ENCODE peak calls at places on chromosomes 5 and 9, in seven cellular contexts. Z, A, M, B, Q, O and C are unnamed samples.

GRCh38 chr5:17315710-17316221 is 98.3 kb downstream of the BASP1 start:
- DNase-seq in Z (no peak), A (peak), M (no peak), B (no peak), Q (peak), O (peak), C (peak)

GRCh38 chr5:54553659-54554207 is 36.2 kb downstream of the SNX18 start:
- DNase-seq in Z (no peak), A (no peak), M (no peak), B (no peak), Q (no peak), O (no peak), C (no peak)

GRCh38 chr5:146948666-146949065 is 70.1 kb upstream of the PPP2R2B start:
- DNase-seq in Z (no peak), A (no peak), M (no peak), B (no peak), Q (no peak), O (no peak), C (no peak)

GRCh38 chr9:17958363-17958762 is 379.5 kb downstream of the SH3GL2 start:
- DNase-seq in Z (no peak), A (no peak), M (no peak), B (no peak), Q (no peak), O (no peak), C (no peak)

GRCh38 chr5:31987985-31988710 is 186.0 kb downstream of the GOLPH3 start:
- DNase-seq in Z (no peak), A (peak), M (peak), B (peak), Q (peak), O (peak), C (no peak)

GRCh38 chr9:100427366-100428263 is 672 bp downstream of the MSANTD3 start:
- DNase-seq in Z (peak), A (peak), M (peak), B (no peak), Q (peak), O (peak), C (peak)

GRCh38 chr5:140109050-140109817 is 4.7 kb upstream of the PURA start:
- DNase-seq in Z (no peak), A (peak), M (no peak), B (no peak), Q (no peak), O (no peak), C (no peak)

GRCh38 chr9:86639287-86639686 is 285.1 kb upstream of the TUT7 start:
- DNase-seq in Z (no peak), A (no peak), M (no peak), B (no peak), Q (no peak), O (no peak), C (no peak)

GRCh38 chr5:64229163-64229774 is 63.6 kb downstream of the RNF180 start:
- DNase-seq in Z (peak), A (peak), M (peak), B (no peak), Q (peak), O (peak), C (peak)

GRCh38 chr9:5326893-5327548 is 12.7 kb downstream of the RLN1 start:
- DNase-seq in Z (no peak), A (peak), M (no peak), B (no peak), Q (peak), O (peak), C (no peak)

GRCh38 chr9:5326187-5326586 is 13.5 kb downstream of the RLN1 start:
- DNase-seq in Z (no peak), A (no peak), M (no peak), B (no peak), Q (no peak), O (no peak), C (no peak)

GRCh38 chr9:5315187-5315923 is 10.8 kb upstream of the RLN2 start:
- DNase-seq in Z (no peak), A (no peak), M (no peak), B (no peak), Q (no peak), O (no peak), C (no peak)

GRCh38 chr9:5321058-5321457 is 16.5 kb upstream of the RLN2 start:
- DNase-seq in Z (peak), A (peak), M (no peak), B (no peak), Q (no peak), O (peak), C (no peak)
- TF ChIP-seq CTCF in Z (no peak), A (peak), M (peak), B (no peak), Q (no peak), O (peak), C (peak)

GRCh38 chr5:132774896-132775295 is 2.1 kb downstream of the SEPTIN8 start:
- DNase-seq in Z (no peak), A (no peak), M (no peak), B (no peak), Q (no peak), O (no peak), C (no peak)

GRCh38 chr5:132773114-132773513 is 3.9 kb downstream of the SEPTIN8 start:
- DNase-seq in Z (no peak), A (no peak), M (no peak), B (no peak), Q (no peak), O (no peak), C (no peak)

GRCh38 chr5:132775439-132776076 is 1.5 kb downstream of the SEPTIN8 start:
- DNase-seq in Z (no peak), A (no peak), M (no peak), B (no peak), Q (peak), O (no peak), C (no peak)

GRCh38 chr5:132773601-132774355 is 3.3 kb downstream of the SEPTIN8 start:
- DNase-seq in Z (no peak), A (no peak), M (no peak), B (no peak), Q (no peak), O (no peak), C (no peak)

GRCh38 chr5:132774406-132774805 is 2.6 kb downstream of the SEPTIN8 start:
- DNase-seq in Z (no peak), A (no peak), M (no peak), B (no peak), Q (no peak), O (no peak), C (no peak)
- H3K4me3 ChIP-seq in Z (no peak), A (no peak), M (no peak), B (no peak), Q (no peak), O (no peak), C (no peak)

GRCh38 chr9:118522093-118523028 is 818.2 kb downstream of the TLR4 start:
- DNase-seq in Z (peak), A (no peak), M (peak), B (no peak), Q (peak), O (peak), C (peak)
- TF ChIP-seq CTCF in Z (peak), A (peak), M (peak), B (peak), Q (peak), O (peak), C (peak)

DNA sequence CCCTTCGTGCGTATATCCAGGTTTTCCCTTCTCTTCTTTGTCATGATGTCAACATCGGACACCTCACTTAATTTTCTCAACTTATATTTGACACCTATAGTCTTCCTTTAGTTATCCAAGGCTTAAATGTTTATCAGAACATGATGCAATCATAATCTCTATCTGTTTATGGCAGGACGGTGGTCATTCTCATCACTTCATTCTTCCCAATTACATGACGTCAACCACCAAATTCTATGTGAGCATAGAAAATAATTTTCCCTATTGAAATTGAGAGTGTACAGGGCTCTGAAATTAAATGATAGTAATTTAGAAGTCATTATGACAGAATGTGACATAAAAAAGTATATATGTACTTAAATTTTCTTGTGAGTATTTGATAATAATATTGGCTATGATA is 345.4 kb downstream of the CDH9 start:
- DNase-seq in Z (no peak), A (no peak), M (no peak), B (no peak), Q (no peak), O (no peak), C (no peak)
- H3K4me3 ChIP-seq in Z (no peak), A (no peak), M (no peak), B (no peak), Q (no peak), O (no peak), C (no peak)

GRCh38 chr5:141155540-141156374 is 5.9 kb downstream of the PCDHB6 start:
- DNase-seq in Z (no peak), A (no peak), M (no peak), B (no peak), Q (no peak), O (no peak), C (peak)
- TF ChIP-seq CTCF in Z (no peak), A (no peak), M (no peak), B (no peak), Q (no peak), O (no peak), C (peak)

GRCh38 chr5:1874820-1875219 is 7.9 kb downstream of the IRX4 start:
- DNase-seq in Z (no peak), A (no peak), M (no peak), B (no peak), Q (no peak), O (no peak), C (no peak)
- H3K4me3 ChIP-seq in Z (no peak), A (no peak), M (no peak), B (no peak), Q (no peak), O (no peak), C (no peak)

GRCh38 chr5:75020016-75020656 is 32.2 kb downstream of the GCNT4 start:
- DNase-seq in Z (no peak), A (no peak), M (no peak), B (no peak), Q (no peak), O (no peak), C (no peak)

GRCh38 chr5:75016896-75017295 is 35.5 kb downstream of the GCNT4 start:
- DNase-seq in Z (no peak), A (no peak), M (no peak), B (no peak), Q (no peak), O (no peak), C (no peak)

GRCh38 chr5:75018805-75019587 is 33.4 kb downstream of the GCNT4 start:
- DNase-seq in Z (no peak), A (no peak), M (no peak), B (no peak), Q (no peak), O (no peak), C (no peak)

GRCh38 chr5:75021229-75021628 is 31.1 kb downstream of the GCNT4 start:
- DNase-seq in Z (no peak), A (no peak), M (no peak), B (no peak), Q (no peak), O (no peak), C (peak)

GRCh38 chr5:75017971-75018370 is 34.4 kb downstream of the GCNT4 start:
- DNase-seq in Z (no peak), A (no peak), M (no peak), B (no peak), Q (no peak), O (no peak), C (no peak)
- TF ChIP-seq CTCF in Z (no peak), A (no peak), M (no peak), B (no peak), Q (no peak), O (no peak), C (no peak)